ENCODE peak calls at places on chromosomes 5 and 9, in seven cellular contexts. One of them, this sample, is unnamed.

GRCh38 chr5:137617806-137618205 is 118.1 kb downstream of the KLHL3 start:
- DNase-seq in CD8-positive, alpha-beta memory T cell: no peak
- DNase-seq in mesendoderm: no peak
- DNase-seq in neural progenitor cell: no peak
- DNase-seq in GM23248: peak; percentile 75
- DNase-seq in caudate nucleus: no peak
- DNase-seq in GM12878: no peak
- DNase-seq in this sample: no peak

GRCh38 chr5:15634771-15635347 is 134.9 kb downstream of the FBXL7 start:
- DNase-seq in neural progenitor cell: no peak
- DNase-seq in mesendoderm: no peak
- DNase-seq in GM12878: no peak
- DNase-seq in CD8-positive, alpha-beta memory T cell: no peak
- DNase-seq in GM23248: peak; percentile 6
- DNase-seq in caudate nucleus: no peak
- DNase-seq in this sample: no peak

GRCh38 chr5:158013939-158014338 is 155.0 kb upstream of the CLINT1 start:
- DNase-seq in CD8-positive, alpha-beta memory T cell: no peak
- DNase-seq in neural progenitor cell: peak; percentile 63
- DNase-seq in mesendoderm: peak; percentile 89
- DNase-seq in caudate nucleus: peak; percentile 7
- DNase-seq in GM12878: no peak
- DNase-seq in GM23248: peak; percentile 77
- DNase-seq in this sample: no peak

GRCh38 chr5:139954462-139954861 is 88.6 kb downstream of the NRG2 start:
- DNase-seq in GM12878: no peak
- DNase-seq in neural progenitor cell: no peak
- DNase-seq in CD8-positive, alpha-beta memory T cell: no peak
- DNase-seq in mesendoderm: no peak
- DNase-seq in caudate nucleus: no peak
- DNase-seq in GM23248: no peak
- DNase-seq in this sample: no peak

GRCh38 chr9:90300901-90301688 is 341.5 kb downstream of the DIRAS2 start:
- DNase-seq in GM23248: peak; percentile 91
- DNase-seq in CD8-positive, alpha-beta memory T cell: no peak
- DNase-seq in mesendoderm: peak; percentile 71
- DNase-seq in caudate nucleus: no peak
- DNase-seq in GM12878: no peak
- DNase-seq in neural progenitor cell: no peak
- DNase-seq in this sample: peak; percentile 17

GRCh38 chr5:142845402-142845901 is 75.3 kb downstream of the ARHGAP26 start:
- DNase-seq in neural progenitor cell: no peak
- DNase-seq in GM12878: peak; percentile 31
- DNase-seq in mesendoderm: peak; percentile 64
- DNase-seq in caudate nucleus: no peak
- DNase-seq in CD8-positive, alpha-beta memory T cell: no peak
- DNase-seq in GM23248: no peak
- DNase-seq in this sample: peak; percentile 59

GRCh38 chr5:177301503-177302165 is 1.9 kb downstream of the RAB24 start:
- DNase-seq in mesendoderm: peak; percentile 55
- DNase-seq in caudate nucleus: no peak
- DNase-seq in CD8-positive, alpha-beta memory T cell: no peak
- DNase-seq in GM12878: no peak
- DNase-seq in neural progenitor cell: no peak
- DNase-seq in GM23248: peak; percentile 17
- DNase-seq in this sample: no peak

GRCh38 chr5:8844847-8845246 is 701.0 kb downstream of the SEMA5A start:
- DNase-seq in GM12878: no peak
- DNase-seq in GM23248: peak; percentile 34
- DNase-seq in caudate nucleus: no peak
- DNase-seq in mesendoderm: no peak
- DNase-seq in neural progenitor cell: no peak
- DNase-seq in CD8-positive, alpha-beta memory T cell: no peak
- DNase-seq in this sample: no peak

GRCh38 chr5:169581580-169582227 is 1.9 kb upstream of the SPDL1 start:
- DNase-seq in GM23248: peak; percentile 88
- DNase-seq in neural progenitor cell: peak; percentile 64
- DNase-seq in GM12878: no peak
- DNase-seq in CD8-positive, alpha-beta memory T cell: peak; percentile 57
- DNase-seq in mesendoderm: peak; percentile 69
- DNase-seq in caudate nucleus: no peak
- DNase-seq in this sample: no peak

GRCh38 chr5:32531885-32532520 is 53.4 kb upstream of the SUB1 start:
- DNase-seq in GM12878: peak; percentile 60
- DNase-seq in caudate nucleus: peak; percentile 46
- DNase-seq in neural progenitor cell: no peak
- DNase-seq in mesendoderm: peak; percentile 98
- DNase-seq in CD8-positive, alpha-beta memory T cell: peak; percentile 74
- DNase-seq in GM23248: peak; percentile 85
- DNase-seq in this sample: no peak

GRCh38 chr5:81530919-81531318 is 137.0 kb upstream of the ACOT12 start:
- DNase-seq in GM12878: no peak
- DNase-seq in neural progenitor cell: no peak
- DNase-seq in GM23248: no peak
- DNase-seq in mesendoderm: no peak
- DNase-seq in caudate nucleus: no peak
- DNase-seq in CD8-positive, alpha-beta memory T cell: no peak
- DNase-seq in this sample: no peak

GRCh38 chr9:126336350-126337335 is 10.0 kb downstream of the MVB12B start:
- DNase-seq in GM23248: no peak
- DNase-seq in caudate nucleus: no peak
- DNase-seq in mesendoderm: no peak
- DNase-seq in CD8-positive, alpha-beta memory T cell: no peak
- DNase-seq in GM12878: no peak
- DNase-seq in neural progenitor cell: no peak
- DNase-seq in this sample: no peak
- H3K27ac ChIP-seq in GM23248: no peak overlapping the region
- H3K27ac ChIP-seq in caudate nucleus: peak overlapping the region; percentile 92
- H3K27ac ChIP-seq in mesendoderm: no peak overlapping the region
- H3K27ac ChIP-seq in CD8-positive, alpha-beta memory T cell: no peak overlapping the region
- H3K27ac ChIP-seq in GM12878: no peak overlapping the region
- H3K27ac ChIP-seq in neural progenitor cell: no peak overlapping the region
- H3K27ac ChIP-seq in this sample: peak overlapping the region; percentile 67

DNA sequence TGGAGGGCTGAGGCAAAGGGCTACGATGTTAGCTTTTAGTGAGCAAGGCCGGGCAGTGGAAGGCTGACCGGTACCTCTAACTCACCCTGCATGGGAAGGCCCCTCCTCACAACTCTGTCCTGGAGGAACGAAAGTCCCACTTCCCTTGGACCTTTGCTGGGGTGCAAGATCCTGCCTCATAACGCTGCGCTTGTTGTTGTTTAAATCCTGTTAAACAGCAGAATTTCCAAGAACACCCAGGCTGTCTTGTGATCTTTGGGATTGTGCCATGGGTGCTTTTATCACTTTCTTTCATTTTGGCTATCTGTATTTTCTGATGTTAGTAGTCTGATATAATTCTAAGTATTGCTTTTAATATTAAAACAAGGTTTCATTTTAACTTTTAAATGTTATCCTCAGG is 75.2 kb downstream of the NREP start:
- DNase-seq in GM12878: no peak
- DNase-seq in CD8-positive, alpha-beta memory T cell: no peak
- DNase-seq in neural progenitor cell: no peak
- DNase-seq in GM23248: peak; percentile 57
- DNase-seq in mesendoderm: no peak
- DNase-seq in caudate nucleus: no peak
- DNase-seq in this sample: no peak
- H3K27ac ChIP-seq in GM12878: no peak overlapping the region
- H3K27ac ChIP-seq in CD8-positive, alpha-beta memory T cell: no peak overlapping the region
- H3K27ac ChIP-seq in neural progenitor cell: no peak overlapping the region
- H3K27ac ChIP-seq in GM23248: peak overlapping the region; percentile 84
- H3K27ac ChIP-seq in mesendoderm: no peak overlapping the region
- H3K27ac ChIP-seq in caudate nucleus: no peak overlapping the region
- H3K27ac ChIP-seq in this sample: peak overlapping the region; percentile 78

DNA sequence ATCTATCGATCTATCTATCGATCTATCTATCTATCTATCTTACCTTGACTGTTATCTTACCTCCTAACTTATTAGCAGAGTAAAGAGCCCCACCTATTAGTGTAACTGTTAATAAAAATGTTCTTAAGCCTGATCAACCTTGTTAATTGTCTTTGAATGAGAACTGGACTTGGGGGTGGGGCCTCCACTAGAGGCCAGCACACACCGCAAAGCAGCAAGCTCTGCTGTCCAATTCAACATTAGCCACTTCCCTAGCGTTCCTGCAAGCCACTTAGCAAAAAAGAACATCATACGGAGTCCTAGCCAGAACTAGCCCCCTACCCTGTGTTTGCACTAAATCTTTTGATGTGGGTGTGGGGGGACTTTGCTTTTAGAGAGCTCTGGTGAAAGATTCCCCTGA is 515.8 kb downstream of the KDM4C start:
- DNase-seq in neural progenitor cell: peak; percentile 62
- DNase-seq in CD8-positive, alpha-beta memory T cell: no peak
- DNase-seq in GM23248: peak; percentile 40
- DNase-seq in GM12878: no peak
- DNase-seq in caudate nucleus: peak; percentile 10
- DNase-seq in mesendoderm: peak; percentile 27
- DNase-seq in this sample: peak; percentile 23
- H3K27ac ChIP-seq in neural progenitor cell: no peak overlapping the region
- H3K27ac ChIP-seq in CD8-positive, alpha-beta memory T cell: no peak overlapping the region
- H3K27ac ChIP-seq in GM23248: no peak overlapping the region
- H3K27ac ChIP-seq in GM12878: no peak overlapping the region
- H3K27ac ChIP-seq in caudate nucleus: no peak overlapping the region
- H3K27ac ChIP-seq in mesendoderm: no peak overlapping the region
- H3K27ac ChIP-seq in this sample: no peak overlapping the region

GRCh38 chr9:121359358-121360294 is 10.4 kb downstream of the STOM start:
- DNase-seq in mesendoderm: no peak
- DNase-seq in GM23248: peak; percentile 27
- DNase-seq in CD8-positive, alpha-beta memory T cell: no peak
- DNase-seq in caudate nucleus: no peak
- DNase-seq in GM12878: no peak
- DNase-seq in neural progenitor cell: no peak
- DNase-seq in this sample: no peak

GRCh38 chr9:121360975-121361374 is 9.1 kb downstream of the STOM start:
- DNase-seq in caudate nucleus: no peak
- DNase-seq in GM12878: no peak
- DNase-seq in neural progenitor cell: no peak
- DNase-seq in GM23248: peak; percentile 94
- DNase-seq in CD8-positive, alpha-beta memory T cell: no peak
- DNase-seq in mesendoderm: no peak
- DNase-seq in this sample: no peak

GRCh38 chr9:121363586-121363961 is 6.5 kb downstream of the STOM start:
- DNase-seq in CD8-positive, alpha-beta memory T cell: no peak
- DNase-seq in caudate nucleus: no peak
- DNase-seq in mesendoderm: no peak
- DNase-seq in neural progenitor cell: no peak
- DNase-seq in GM23248: no peak
- DNase-seq in GM12878: no peak
- DNase-seq in this sample: no peak

GRCh38 chr9:121358747-121359146 is 11.3 kb downstream of the STOM start:
- DNase-seq in caudate nucleus: no peak
- DNase-seq in neural progenitor cell: no peak
- DNase-seq in GM12878: no peak
- DNase-seq in CD8-positive, alpha-beta memory T cell: no peak
- DNase-seq in GM23248: no peak
- DNase-seq in mesendoderm: no peak
- DNase-seq in this sample: no peak

DNA sequence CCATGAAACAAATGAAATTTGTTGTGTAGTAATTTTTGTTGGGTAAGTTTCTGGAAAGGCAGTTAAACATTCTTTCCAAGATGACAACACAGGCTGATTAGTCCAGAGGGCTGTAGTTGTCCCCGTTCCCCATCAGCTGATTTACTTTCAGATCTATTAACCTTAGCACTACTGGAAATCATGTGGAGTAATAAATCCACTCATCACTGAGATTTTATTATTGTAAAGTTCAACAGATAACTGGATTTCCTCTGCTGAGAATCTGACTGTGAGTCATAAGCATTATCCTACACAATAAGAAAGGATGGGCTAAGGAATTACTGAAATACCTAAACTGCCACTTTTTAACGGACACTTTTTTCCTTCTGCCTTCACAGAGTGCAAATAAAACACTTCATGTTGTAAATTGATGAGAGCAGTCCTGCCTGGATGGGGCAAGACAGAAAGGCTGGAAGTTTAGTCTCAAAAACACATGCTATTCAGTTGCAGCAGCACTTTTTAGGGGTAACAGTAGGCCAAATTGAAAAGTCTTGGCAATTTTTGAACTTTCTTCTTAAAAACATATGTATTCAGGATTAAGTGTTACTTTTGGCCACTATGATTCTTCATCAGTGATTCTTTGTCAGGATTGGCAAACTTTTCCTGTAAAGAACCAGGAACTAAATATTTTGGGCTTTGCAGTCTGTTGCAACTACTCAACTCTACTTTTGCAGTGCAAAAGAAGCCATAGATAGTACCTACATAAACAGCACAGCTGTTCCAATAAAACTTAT is 7.1 kb downstream of the STOM start:
- DNase-seq in mesendoderm: no peak
- DNase-seq in neural progenitor cell: no peak
- DNase-seq in GM12878: no peak
- DNase-seq in caudate nucleus: no peak
- DNase-seq in GM23248: peak; percentile 85
- DNase-seq in CD8-positive, alpha-beta memory T cell: no peak
- DNase-seq in this sample: no peak
- H3K27ac ChIP-seq in mesendoderm: no peak overlapping the region
- H3K27ac ChIP-seq in neural progenitor cell: peak overlapping the region; percentile 58
- H3K27ac ChIP-seq in GM12878: no peak overlapping the region
- H3K27ac ChIP-seq in caudate nucleus: peak overlapping the region; percentile 88
- H3K27ac ChIP-seq in GM23248: peak overlapping the region; percentile 87
- H3K27ac ChIP-seq in CD8-positive, alpha-beta memory T cell: no peak overlapping the region
- H3K27ac ChIP-seq in this sample: peak overlapping the region; percentile 98

DNA sequence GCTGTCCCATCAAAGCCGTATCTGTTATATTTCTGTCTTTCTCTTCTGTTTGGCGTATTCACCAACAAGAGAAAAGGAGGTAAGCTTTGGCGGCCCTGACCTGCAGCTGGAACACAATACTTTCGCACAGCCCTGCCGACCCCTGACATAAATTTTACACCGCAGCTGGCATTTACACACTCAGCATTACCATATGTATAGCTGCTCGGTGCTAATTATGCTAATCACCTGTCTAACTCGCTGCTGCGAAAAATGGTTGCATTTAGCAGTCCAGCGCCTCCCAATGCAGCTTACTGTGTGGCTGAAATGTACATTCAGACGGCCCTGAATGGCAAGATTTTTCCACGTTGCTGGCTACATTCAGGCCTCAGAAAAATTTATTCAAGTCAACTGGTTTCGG is 20.8 kb downstream of the PTCH1 start:
- DNase-seq in GM12878: no peak
- DNase-seq in CD8-positive, alpha-beta memory T cell: no peak
- DNase-seq in GM23248: no peak
- DNase-seq in mesendoderm: no peak
- DNase-seq in neural progenitor cell: peak; percentile 93
- DNase-seq in caudate nucleus: no peak
- DNase-seq in this sample: no peak
- H3K27ac ChIP-seq in GM12878: no peak overlapping the region
- H3K27ac ChIP-seq in CD8-positive, alpha-beta memory T cell: no peak overlapping the region
- H3K27ac ChIP-seq in GM23248: no peak overlapping the region
- H3K27ac ChIP-seq in mesendoderm: no peak overlapping the region
- H3K27ac ChIP-seq in neural progenitor cell: peak overlapping the region; percentile 98
- H3K27ac ChIP-seq in caudate nucleus: no peak overlapping the region
- H3K27ac ChIP-seq in this sample: no peak overlapping the region

GRCh38 chr5:175696139-175696854 is 38.4 kb downstream of the HRH2 start:
- DNase-seq in caudate nucleus: peak; percentile 30
- DNase-seq in CD8-positive, alpha-beta memory T cell: peak; percentile 65
- DNase-seq in mesendoderm: peak; percentile 90
- DNase-seq in GM12878: peak; percentile 1
- DNase-seq in GM23248: peak; percentile 6
- DNase-seq in neural progenitor cell: peak; percentile 60
- DNase-seq in this sample: peak; percentile 80
- H3K27ac ChIP-seq in caudate nucleus: peak overlapping the region; percentile 82
- H3K27ac ChIP-seq in CD8-positive, alpha-beta memory T cell: no peak overlapping the region
- H3K27ac ChIP-seq in mesendoderm: peak overlapping the region; percentile 16
- H3K27ac ChIP-seq in GM12878: no peak overlapping the region
- H3K27ac ChIP-seq in GM23248: no peak overlapping the region
- H3K27ac ChIP-seq in neural progenitor cell: no peak overlapping the region
- H3K27ac ChIP-seq in this sample: peak overlapping the region; percentile 54

This sample was measured in left ventricle myocardium inferior.